ENCODE peak calls at places on chromosome 9, in five cellular contexts. G, U, S, H and C are unnamed samples.

GRCh38 chr9:37529111-37529510 is 43.4 kb downstream of the POLR1E start:
- DNase-seq in H (no peak), U (no peak), S (no peak), G (no peak), C (no peak)

GRCh38 chr9:130666393-130667116 is 2.2 kb downstream of the PRDM12 start:
- DNase-seq in U (peak; percentile 57), H (no peak), S (peak; percentile 60), G (no peak), C (peak; percentile 45)

GRCh38 chr9:74874220-74874619 is 13.5 kb downstream of the TRPM6 start:
- DNase-seq in S (no peak), H (no peak), U (no peak), G (no peak), C (no peak)

GRCh38 chr9:2740616-2741015 is 23.3 kb downstream of the KCNV2 start:
- DNase-seq in S (no peak), H (no peak), G (peak; percentile 38), U (no peak), C (no peak)

GRCh38 chr9:134338394-134339182 is 12.3 kb downstream of the RXRA start:
- DNase-seq in S (peak; percentile 79), U (no peak), H (no peak), G (no peak), C (no peak)

GRCh38 chr9:73141282-73141681 is 10.4 kb upstream of the ANXA1 start:
- DNase-seq in H (no peak), U (no peak), G (peak; percentile 38), S (no peak), C (no peak)

GRCh38 chr9:21294325-21294724 is 10.8 kb downstream of the IFNA5 start:
- DNase-seq in U (no peak), H (peak; percentile 74), S (no peak), G (peak; percentile 43), C (no peak)

GRCh38 chr9:106758911-106759310 is 104.1 kb upstream of the ZNF462 start:
- DNase-seq in U (no peak), H (no peak), S (no peak), G (no peak), C (no peak)

GRCh38 chr9:133643362-133643755 is 7.2 kb downstream of the DBH start:
- DNase-seq in S (no peak), G (no peak), U (no peak), H (no peak), C (no peak)

GRCh38 chr9:125680442-125680841 is 26.6 kb downstream of the MAPKAP1 start:
- DNase-seq in G (no peak), U (no peak), S (no peak), H (no peak), C (no peak)

GRCh38 chr9:87271696-87272477 is 225.8 kb upstream of the DAPK1 start:
- DNase-seq in H (no peak), U (no peak), G (no peak), S (no peak), C (no peak)

GRCh38 chr9:9670454-9670853 is 942.3 kb downstream of the PTPRD start:
- DNase-seq in G (no peak), S (no peak), H (no peak), U (no peak), C (no peak)

GRCh38 chr9:6072865-6073264 is 57.4 kb upstream of the RANBP6 start:
- DNase-seq in U (no peak), G (no peak), S (no peak), H (no peak), C (no peak)

GRCh38 chr9:93930070-93930469 is 25.1 kb downstream of the BARX1 start:
- DNase-seq in G (no peak), U (peak; percentile 62), S (no peak), H (no peak), C (peak; percentile 18)

GRCh38 chr9:91033802-91034201 is 232.2 kb downstream of the SYK start:
- DNase-seq in G (peak; percentile 22), S (no peak), U (peak; percentile 48), H (no peak), C (peak; percentile 69)

GRCh38 chr9:86997158-86997557 is 49.9 kb upstream of the GAS1 start:
- DNase-seq in S (no peak), H (no peak), G (no peak), U (peak; percentile 59), C (no peak)

GRCh38 chr9:120893917-120894316 is 16.9 kb upstream of the PHF19 start:
- DNase-seq in H (no peak), G (no peak), U (no peak), S (no peak), C (no peak)

GRCh38 chr9:114336699-114337395 is 7.2 kb downstream of the ORM2 start:
- DNase-seq in H (no peak), G (no peak), U (no peak), S (no peak), C (no peak)

GRCh38 chr9:114338187-114338586 is 8.5 kb downstream of the ORM2 start:
- DNase-seq in H (no peak), G (no peak), S (no peak), U (no peak), C (no peak)

GRCh38 chr9:114334490-114334889 is 4.8 kb downstream of the ORM2 start:
- DNase-seq in U (no peak), H (no peak), G (no peak), S (no peak), C (no peak)

GRCh38 chr9:114336157-114336556 is 6.5 kb downstream of the ORM2 start:
- DNase-seq in S (no peak), G (no peak), H (no peak), U (no peak), C (no peak)

DNA sequence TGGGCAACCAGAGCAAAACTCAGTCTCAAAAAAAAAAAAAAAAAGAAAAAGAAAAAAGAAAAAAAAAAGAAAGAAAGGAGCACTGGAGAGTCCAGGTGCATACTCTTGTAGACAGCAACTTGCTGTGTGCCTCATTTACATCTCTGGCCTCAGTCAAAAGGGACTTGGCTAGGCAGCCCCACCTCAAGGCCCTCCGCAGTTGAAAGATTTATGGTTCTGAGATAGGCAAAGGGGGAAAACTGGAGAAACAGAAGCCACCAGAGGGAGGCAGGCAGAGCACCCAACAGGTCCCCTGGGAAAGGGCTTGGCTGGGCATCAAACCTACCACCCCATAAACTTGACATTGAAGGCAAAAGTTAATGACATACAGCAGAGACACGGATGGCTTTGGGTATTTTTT is 6.1 kb downstream of the ORM2 start:
- DNase-seq in U (no peak), S (no peak), G (no peak), H (no peak), C (no peak)
- H3K36me3 ChIP-seq in U (no peaks in the 10 kb centered on the region), S (no peaks in the 10 kb centered on the region), G (no peaks in the 10 kb centered on the region), H (no peaks in the 10 kb centered on the region), C (no peaks in the 10 kb centered on the region)

GRCh38 chr9:131727795-131728545 is 11.9 kb downstream of the RAPGEF1 start:
- DNase-seq in H (no peak), G (no peak), U (no peak), S (no peak), C (no peak)
- H3F3A ChIP-seq in H (peaks cover 11% of the 10 kb centered on the region), G (peaks cover 37% of the 10 kb centered on the region), U (no peaks in the 10 kb centered on the region), S (no peaks in the 10 kb centered on the region), C (no peaks in the 10 kb centered on the region)

DNA sequence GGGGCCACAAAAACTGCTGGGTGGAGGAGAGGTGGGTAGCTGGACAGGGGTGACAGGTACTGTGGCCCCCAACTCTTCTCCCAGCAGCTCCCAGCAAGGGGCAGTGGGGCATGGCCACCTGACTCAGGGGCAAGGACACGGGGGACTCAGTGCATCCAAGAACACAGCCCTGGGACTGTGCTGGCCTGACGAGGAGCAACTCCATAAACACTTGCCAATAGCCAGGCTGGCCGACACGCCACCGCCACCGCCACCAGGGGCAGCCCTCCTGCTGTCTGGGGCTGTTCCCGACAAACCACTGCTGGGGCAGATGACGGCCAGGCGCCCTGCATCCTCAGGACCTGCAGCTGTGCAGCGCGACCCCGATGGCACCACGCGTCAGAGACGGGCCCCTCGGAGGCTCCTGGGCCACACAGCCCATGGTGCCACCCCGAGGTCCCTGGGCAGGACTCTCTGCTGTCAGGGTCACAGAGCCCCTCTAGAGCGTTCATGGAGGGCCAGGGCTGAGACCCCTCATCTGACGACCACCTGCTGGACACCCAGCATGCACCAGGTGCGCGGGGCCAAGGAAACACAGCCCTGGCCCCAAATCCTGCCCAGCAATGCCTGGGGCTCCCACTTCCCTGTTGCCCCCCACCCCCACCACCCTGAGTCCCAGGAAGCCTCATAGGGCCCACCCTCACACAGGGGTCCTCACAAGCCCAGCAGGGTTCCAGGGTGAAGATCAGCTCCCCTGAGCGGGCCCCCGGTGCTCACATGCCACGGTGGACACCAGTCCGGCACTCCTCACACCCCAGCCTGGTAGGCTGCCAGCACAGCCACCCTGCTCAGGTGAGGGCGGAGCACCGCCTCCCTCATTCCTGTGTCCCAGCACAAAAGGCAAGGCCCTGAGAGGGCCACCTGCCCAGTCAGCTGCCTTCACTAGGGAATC is 56.0 kb upstream of the UBAC1 start:
- DNase-seq in S (peak; percentile 27), H (no peak), U (no peak), G (no peak), C (no peak)
- H3K36me3 ChIP-seq in S (peaks cover 3% of the 10 kb centered on the region), H (no peaks in the 10 kb centered on the region), U (no peaks in the 10 kb centered on the region), G (no peaks in the 10 kb centered on the region), C (no peaks in the 10 kb centered on the region)

GRCh38 chr9:109914280-109915027 is 134.5 kb downstream of the PALM2AKAP2 start:
- DNase-seq in G (peak; percentile 92), S (no peak), H (no peak), U (no peak), C (no peak)

GRCh38 chr9:109910616-109911568 is 130.9 kb downstream of the PALM2AKAP2 start:
- DNase-seq in G (peak; percentile 86), U (no peak), S (no peak), H (peak; percentile 80), C (no peak)

GRCh38 chr9:109913461-109913810 is 133.4 kb downstream of the PALM2AKAP2 start:
- DNase-seq in S (no peak), G (peak; percentile 40), U (no peak), H (no peak), C (no peak)

GRCh38 chr9:109912726-109913460 is 132.9 kb downstream of the PALM2AKAP2 start:
- DNase-seq in H (no peak), U (no peak), G (peak; percentile 85), S (no peak), C (no peak)

DNA sequence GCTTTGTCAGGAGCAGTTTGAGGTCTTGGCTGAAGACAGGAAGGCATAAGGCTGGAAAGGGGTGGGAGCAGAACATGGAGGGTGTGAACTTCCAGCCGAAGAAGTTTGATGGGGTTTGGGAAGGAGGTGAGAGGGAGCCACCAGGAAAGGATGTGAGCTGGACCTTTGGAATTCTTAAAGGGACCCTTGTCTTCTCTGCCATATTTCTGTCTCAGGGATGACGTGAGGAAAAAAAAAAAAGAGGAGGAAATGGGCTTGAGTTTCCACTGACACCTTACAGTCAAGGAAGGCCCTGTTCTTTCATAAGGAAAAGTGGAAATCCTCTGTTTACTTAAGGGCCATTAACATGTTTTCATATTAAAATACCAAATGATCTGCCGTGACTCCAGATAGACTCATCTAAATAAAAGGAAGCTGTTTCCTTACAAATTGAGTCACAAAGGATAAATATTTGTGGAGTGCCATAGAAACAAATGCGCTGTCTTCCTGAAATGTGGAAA is 132.1 kb downstream of the PALM2AKAP2 start:
- DNase-seq in H (peak; percentile 62), G (peak; percentile 89), U (no peak), S (no peak), C (no peak)
- H3F3A ChIP-seq in H (peaks cover 9% of the 10 kb centered on the region), G (peaks cover 50% of the 10 kb centered on the region), U (no peaks in the 10 kb centered on the region), S (peaks cover 33% of the 10 kb centered on the region), C (no peaks in the 10 kb centered on the region)